ENCODE peak calls at places on chromosome 15, in four cellular contexts. N is activated CD8-positive, alpha-beta memory T cell treated with anti-CD3 and anti-CD28 coated beads for 4 hours; W is iris pigment epithelial cell; Z is GDM1. I is an unnamed sample.

GRCh38 chr15:37574985-37575384 is 359.5 kb upstream of the TMCO5A start:
- DNase-seq in W (no peak), Z (no peak), N (no peak), I (no peak)

GRCh38 chr15:57160823-57161560 is 215.3 kb upstream of the CGNL1 start:
- DNase-seq in Z (no peak), N (no peak), W (peak), I (no peak)

GRCh38 chr15:70235347-70235746 is 137.6 kb upstream of the TLE3 start:
- DNase-seq in N (no peak), Z (no peak), W (no peak), I (no peak)

GRCh38 chr15:66765478-66766281 is 63.6 kb downstream of the SMAD6 start:
- DNase-seq in N (no peak), Z (peak), W (no peak), I (peak)

GRCh38 chr15:40714144-40714543 is 19.2 kb downstream of the RAD51 start:
- DNase-seq in Z (no peak), N (no peak), W (no peak), I (no peak)

GRCh38 chr15:41656188-41656587 is 4.0 kb upstream of the MGA start:
- DNase-seq in Z (no peak), N (no peak), W (peak), I (no peak)

GRCh38 chr15:31332020-31332680 is 5.5 kb downstream of the KLF13 start:
- DNase-seq in N (no peak), W (no peak), Z (no peak), I (no peak)

GRCh38 chr15:56232058-56232457 is 11.6 kb downstream of the RFX7 start:
- DNase-seq in W (no peak), Z (no peak), N (no peak), I (no peak)

GRCh38 chr15:25508369-25509002 is 69.7 kb upstream of the UBE3A start:
- DNase-seq in N (no peak), Z (peak), W (peak), I (no peak)

GRCh38 chr15:101615414-101615985 is 36.7 kb downstream of the TM2D3 start:
- DNase-seq in Z (no peak), W (no peak), N (no peak), I (no peak)

GRCh38 chr15:70806992-70807712 is 43.8 kb upstream of the UACA start:
- DNase-seq in N (no peak), Z (no peak), W (peak), I (no peak)

GRCh38 chr15:73781038-73781925 is 28.1 kb upstream of the INSYN1 start:
- DNase-seq in N (no peak), W (peak), Z (no peak), I (no peak)

GRCh38 chr15:77121599-77121998 is 50.7 kb upstream of the TSPAN3 start:
- DNase-seq in W (no peak), N (no peak), Z (no peak), I (no peak)

GRCh38 chr15:95287774-95288173 is 1042.7 kb upstream of the NR2F2 start:
- DNase-seq in Z (no peak), N (no peak), W (peak), I (no peak)

GRCh38 chr15:46502668-46503067 is 867.8 kb downstream of the SQOR start:
- DNase-seq in Z (no peak), N (no peak), W (no peak), I (no peak)

GRCh38 chr15:70195808-70196304 is 98.1 kb upstream of the TLE3 start:
- DNase-seq in Z (no peak), N (no peak), W (peak), I (no peak)

GRCh38 chr15:45185069-45185779 is 2.5 kb downstream of the SHF start:
- DNase-seq in Z (no peak), N (no peak), W (no peak), I (no peak)

GRCh38 chr15:51935466-51936118 is 36.0 kb downstream of the LEO1 start:
- DNase-seq in Z (no peak), N (no peak), W (peak), I (no peak)

GRCh38 chr15:27977656-27978055 is 121.5 kb downstream of the OCA2 start:
- DNase-seq in W (no peak), Z (no peak), N (no peak), I (no peak)

GRCh38 chr15:70241031-70241430 is 143.3 kb upstream of the TLE3 start:
- DNase-seq in N (no peak), W (no peak), Z (no peak), I (no peak)

GRCh38 chr15:42079401-42079908 is 14.9 kb downstream of the PLA2G4D start:
- DNase-seq in W (no peak), N (no peak), Z (no peak), I (no peak)

GRCh38 chr15:40809051-40809450 is 1.8 kb upstream of the DNAJC17 start:
- DNase-seq in Z (no peak), W (no peak), N (no peak), I (no peak)

GRCh38 chr15:67133738-67134576 is 68.6 kb downstream of the SMAD3 start:
- DNase-seq in W (peak), N (peak), Z (peak), I (no peak)

GRCh38 chr15:40894689-40895308 is 549 bp downstream of the VPS18 start:
- DNase-seq in Z (peak), W (peak), N (no peak), I (no peak)

GRCh38 chr15:66611257-66612053 is 45.7 kb upstream of the LCTL start:
- DNase-seq in Z (no peak), W (no peak), N (no peak), I (no peak)

GRCh38 chr15:55552926-55553325 is 35.2 kb downstream of the PYGO1 start:
- DNase-seq in N (no peak), W (peak), Z (no peak), I (no peak)

GRCh38 chr15:40046721-40047412 is 7.9 kb upstream of the SRP14 start:
- DNase-seq in W (peak), Z (no peak), N (no peak), I (no peak)

GRCh38 chr15:85786778-85787114 is 8.0 kb downstream of the KLHL25 start:
- DNase-seq in N (no peak), Z (no peak), W (no peak), I (no peak)

GRCh38 chr15:74839526-74840395 is 3.2 kb downstream of the ULK3 start:
- DNase-seq in N (no peak), Z (no peak), W (no peak), I (no peak)

GRCh38 chr15:65008989-65009388 is 19.3 kb upstream of the SPG21 start:
- DNase-seq in N (no peak), W (no peak), Z (peak), I (no peak)

GRCh38 chr15:78749831-78750230 is 61.4 kb downstream of the ADAMTS7 start:
- DNase-seq in Z (no peak), W (no peak), N (no peak), I (no peak)

GRCh38 chr15:69469467-69470191 is 17.0 kb downstream of the RPLP1 start:
- DNase-seq in Z (no peak), N (no peak), W (peak), I (no peak)

GRCh38 chr15:42385980-42386695 is 26.8 kb downstream of the CAPN3 start:
- DNase-seq in W (no peak), N (no peak), Z (no peak), I (no peak)

GRCh38 chr15:88388702-88389101 is 78.5 kb downstream of the MRPL46 start:
- DNase-seq in Z (no peak), N (no peak), W (no peak), I (no peak)

GRCh38 chr15:80277147-80277546 is 25.1 kb upstream of the CTXND1 start:
- DNase-seq in N (no peak), Z (no peak), W (no peak), I (no peak)

GRCh38 chr15:59236394-59236793 is 29.8 kb downstream of the LDHAL6B start:
- DNase-seq in N (no peak), W (no peak), Z (no peak), I (no peak)

GRCh38 chr15:92163641-92164040 is 230.0 kb upstream of the ST8SIA2 start:
- DNase-seq in N (no peak), W (no peak), Z (no peak), I (no peak)

GRCh38 chr15:50256188-50257041 is 9.1 kb downstream of the HDC start:
- DNase-seq in W (peak), Z (no peak), N (no peak), I (no peak)

I was measured in NCI-H1417 treated with DMSO at 0.1 percent for 48 hours.